ENCODE peak calls at places on chromosomes 11 and 22, in seven cellular contexts. T is stimulated activated CD4-positive, alpha-beta T cell treated with anti-CD3 and anti-CD28 coated beads, Interleukin-1b, Interleukin-23, amount 100 ng/mL, for 4 hours; K is central memory CD4-positive, alpha-beta T cell; F is adipocyte; Z is progenitor cell of endocrine pancreas; O is fibroblast of the conjunctiva; W is AG04449. S is an unnamed sample.
A peak's percentile ranks its signal among the peaks of the same experiment; 100 is the strongest.

GRCh38 chr11:111514216-111515031 is at the start of gene HOATZ:
- DNase-seq in T (no peak), K (no peak), F (no peak), Z (peak; percentile 10), O (no peak), W (no peak), S (peak; percentile 68)

GRCh38 chr11:15824060-15824459 is 532.3 kb downstream of the SOX6 start:
- DNase-seq in T (no peak), K (no peak), F (peak; percentile 40), Z (no peak), O (no peak), W (no peak), S (no peak)

GRCh38 chr11:8018742-8019631 is 31.9 kb downstream of the EIF3F start:
- DNase-seq in T (peak; percentile 44), K (peak; percentile 81), F (peak; percentile 78), Z (peak; percentile 53), O (peak; percentile 47), W (no peak), S (peak; percentile 75)

GRCh38 chr11:62539238-62539925 is 7.2 kb downstream of the AHNAK start:
- DNase-seq in T (no peak), K (no peak), F (peak; percentile 95), Z (no peak), O (peak; percentile 85), W (peak; percentile 41), S (no peak)

GRCh38 chr11:57566035-57566504 is 1.4 kb downstream of the UBE2L6 start:
- DNase-seq in T (peak; percentile 46), K (peak; percentile 54), F (peak; percentile 79), Z (no peak), O (peak; percentile 34), W (no peak), S (no peak)

GRCh38 chr11:75656044-75656726 is 12.7 kb downstream of the MAP6 start:
- DNase-seq in T (no peak), K (no peak), F (no peak), Z (no peak), O (no peak), W (no peak), S (no peak)

GRCh38 chr11:33618956-33619355 is 81.7 kb downstream of the C11orf91 start:
- DNase-seq in T (no peak), K (no peak), F (no peak), Z (no peak), O (no peak), W (no peak), S (no peak)

GRCh38 chr11:63343130-63343529 is 26.5 kb upstream of the SLC22A9 start:
- DNase-seq in T (no peak), K (no peak), F (no peak), Z (no peak), O (no peak), W (no peak), S (no peak)

GRCh38 chr11:10856689-10857603 is 907 bp downstream of the ZBED5 start:
- DNase-seq in T (no peak), K (peak; percentile 1), F (peak; percentile 64), Z (no peak), O (no peak), W (no peak), S (peak; percentile 44)

GRCh38 chr22:44600386-44600785 is 101.6 kb upstream of the PRR5 start:
- DNase-seq in T (no peak), K (no peak), F (no peak), Z (no peak), O (no peak), W (no peak), S (no peak)

GRCh38 chr11:131349368-131350086 is 20.9 kb upstream of the NTM start:
- DNase-seq in T (no peak), K (no peak), F (no peak), Z (no peak), O (no peak), W (no peak), S (no peak)

GRCh38 chr11:133545199-133545709 is 13.0 kb upstream of the OPCML start:
- DNase-seq in T (no peak), K (no peak), F (no peak), Z (no peak), O (no peak), W (no peak), S (no peak)

GRCh38 chr11:8382436-8383053 is 118.9 kb upstream of the LMO1 start:
- DNase-seq in T (no peak), K (no peak), F (peak; percentile 32), Z (no peak), O (no peak), W (no peak), S (no peak)

GRCh38 chr11:69130586-69131566 is 24.9 kb upstream of the SMIM38 start:
- DNase-seq in T (no peak), K (no peak), F (no peak), Z (no peak), O (no peak), W (no peak), S (no peak)

GRCh38 chr22:31637375-31637937 is 24.6 kb downstream of the PISD start:
- DNase-seq in T (no peak), K (no peak), F (no peak), Z (no peak), O (no peak), W (no peak), S (no peak)

GRCh38 chr22:40890881-40891280 is 29.0 kb upstream of the DNAJB7 start:
- DNase-seq in T (no peak), K (no peak), F (peak; percentile 40), Z (no peak), O (peak; percentile 28), W (no peak), S (no peak)

GRCh38 chr11:35144103-35144741 is 5.3 kb downstream of the CD44 start:
- DNase-seq in T (no peak), K (peak; percentile 73), F (peak; percentile 81), Z (no peak), O (no peak), W (no peak), S (no peak)

GRCh38 chr11:78179459-78180071 is 8.9 kb downstream of the KCTD21 start:
- DNase-seq in T (no peak), K (no peak), F (no peak), Z (no peak), O (no peak), W (no peak), S (no peak)

GRCh38 chr11:125452125-125452470 is 44.0 kb downstream of the FEZ1 start:
- DNase-seq in T (no peak), K (no peak), F (no peak), Z (no peak), O (no peak), W (no peak), S (no peak)

GRCh38 chr11:85898456-85898855 is 43.3 kb downstream of the CCDC83 start:
- DNase-seq in T (no peak), K (no peak), F (peak; percentile 52), Z (no peak), O (no peak), W (no peak), S (no peak)

S was measured in neuronal stem cell.